ENCODE peak calls at places on chromosomes 16 and 17, in seven cellular contexts. One of them, this sample, is unnamed.
A peak's percentile ranks its signal among the peaks of the same experiment; 100 is the strongest.

GRCh38 chr16:78364501-78364900 is 265.0 kb downstream of the WWOX start:
- DNase-seq in left ventricle myocardium inferior: no peak
- DNase-seq in C1 segment of cervical spinal cord: no peak
- DNase-seq in T-helper 9 cell: no peak
- DNase-seq in neuronal stem cell: no peak
- DNase-seq in ELR: no peak
- DNase-seq in NCI-H345: no peak
- DNase-seq in this sample: no peak

GRCh38 chr17:77281024-77281903 is 140.5 kb downstream of the SEC14L1 start:
- DNase-seq in NCI-H345: peak; percentile 85
- DNase-seq in left ventricle myocardium inferior: peak; percentile 43
- DNase-seq in ELR: peak; percentile 65
- DNase-seq in C1 segment of cervical spinal cord: no peak
- DNase-seq in neuronal stem cell: peak; percentile 60
- DNase-seq in T-helper 9 cell: peak; percentile 66
- DNase-seq in this sample: peak; percentile 76

GRCh38 chr16:180101-180920 is at the start of gene HBQ1:
- DNase-seq in neuronal stem cell: peak; percentile 31
- DNase-seq in left ventricle myocardium inferior: peak; percentile 17
- DNase-seq in T-helper 9 cell: no peak
- DNase-seq in ELR: peak; percentile 11
- DNase-seq in NCI-H345: peak; percentile 28
- DNase-seq in C1 segment of cervical spinal cord: no peak
- DNase-seq in this sample: peak; percentile 51

GRCh38 chr16:54245788-54246453 is 40.7 kb downstream of the IRX3 start:
- DNase-seq in NCI-H345: no peak
- DNase-seq in ELR: no peak
- DNase-seq in C1 segment of cervical spinal cord: no peak
- DNase-seq in left ventricle myocardium inferior: no peak
- DNase-seq in neuronal stem cell: no peak
- DNase-seq in T-helper 9 cell: no peak
- DNase-seq in this sample: no peak

GRCh38 chr16:12627394-12627793 is 176.3 kb downstream of the CPPED1 start:
- DNase-seq in neuronal stem cell: no peak
- DNase-seq in T-helper 9 cell: no peak
- DNase-seq in NCI-H345: no peak
- DNase-seq in C1 segment of cervical spinal cord: no peak
- DNase-seq in left ventricle myocardium inferior: no peak
- DNase-seq in ELR: no peak
- DNase-seq in this sample: no peak

GRCh38 chr17:17900615-17901520 is 64.1 kb upstream of the SREBF1 start:
- DNase-seq in C1 segment of cervical spinal cord: peak; percentile 39
- DNase-seq in T-helper 9 cell: no peak
- DNase-seq in ELR: peak; percentile 93
- DNase-seq in left ventricle myocardium inferior: peak; percentile 81
- DNase-seq in NCI-H345: no peak
- DNase-seq in neuronal stem cell: no peak
- DNase-seq in this sample: peak; percentile 42

GRCh38 chr17:18176152-18176551 is 7.5 kb upstream of the ALKBH5 start:
- DNase-seq in ELR: no peak
- DNase-seq in T-helper 9 cell: no peak
- DNase-seq in left ventricle myocardium inferior: no peak
- DNase-seq in C1 segment of cervical spinal cord: no peak
- DNase-seq in NCI-H345: no peak
- DNase-seq in neuronal stem cell: no peak
- DNase-seq in this sample: no peak

GRCh38 chr16:27925612-27926011 is 137.9 kb downstream of the GSG1L start:
- DNase-seq in C1 segment of cervical spinal cord: no peak
- DNase-seq in left ventricle myocardium inferior: no peak
- DNase-seq in ELR: no peak
- DNase-seq in neuronal stem cell: no peak
- DNase-seq in NCI-H345: peak; percentile 5
- DNase-seq in T-helper 9 cell: no peak
- DNase-seq in this sample: no peak

GRCh38 chr16:2432801-2433505 is 3.7 kb downstream of the CCNF start:
- DNase-seq in NCI-H345: no peak
- DNase-seq in left ventricle myocardium inferior: no peak
- DNase-seq in neuronal stem cell: no peak
- DNase-seq in ELR: peak; percentile 29
- DNase-seq in C1 segment of cervical spinal cord: no peak
- DNase-seq in T-helper 9 cell: no peak
- DNase-seq in this sample: no peak

GRCh38 chr17:47317119-47317518 is 6.6 kb upstream of the EFCAB13 start:
- DNase-seq in NCI-H345: no peak
- DNase-seq in C1 segment of cervical spinal cord: no peak
- DNase-seq in left ventricle myocardium inferior: no peak
- DNase-seq in T-helper 9 cell: no peak
- DNase-seq in neuronal stem cell: no peak
- DNase-seq in ELR: no peak
- DNase-seq in this sample: no peak

GRCh38 chr17:14201595-14201994 is 35.1 kb downstream of the CDRT15 start:
- DNase-seq in NCI-H345: no peak
- DNase-seq in T-helper 9 cell: peak; percentile 50
- DNase-seq in neuronal stem cell: no peak
- DNase-seq in ELR: no peak
- DNase-seq in C1 segment of cervical spinal cord: no peak
- DNase-seq in left ventricle myocardium inferior: no peak
- DNase-seq in this sample: no peak

GRCh38 chr17:48990882-48991357 is 6.3 kb upstream of the IGF2BP1 start:
- DNase-seq in left ventricle myocardium inferior: no peak
- DNase-seq in C1 segment of cervical spinal cord: no peak
- DNase-seq in T-helper 9 cell: no peak
- DNase-seq in neuronal stem cell: no peak
- DNase-seq in NCI-H345: no peak
- DNase-seq in ELR: no peak
- DNase-seq in this sample: no peak

GRCh38 chr17:40209404-40210093 is 9.6 kb upstream of the WIPF2 start:
- DNase-seq in ELR: no peak
- DNase-seq in T-helper 9 cell: no peak
- DNase-seq in left ventricle myocardium inferior: no peak
- DNase-seq in C1 segment of cervical spinal cord: no peak
- DNase-seq in neuronal stem cell: no peak
- DNase-seq in NCI-H345: no peak
- DNase-seq in this sample: no peak

GRCh38 chr17:16639438-16639837 is 14.2 kb downstream of the ZNF624 start:
- DNase-seq in neuronal stem cell: no peak
- DNase-seq in left ventricle myocardium inferior: no peak
- DNase-seq in T-helper 9 cell: no peak
- DNase-seq in ELR: no peak
- DNase-seq in NCI-H345: no peak
- DNase-seq in C1 segment of cervical spinal cord: no peak
- DNase-seq in this sample: no peak

GRCh38 chr17:79048826-79049755 is 25.1 kb downstream of the C1QTNF1 start:
- DNase-seq in neuronal stem cell: no peak
- DNase-seq in left ventricle myocardium inferior: no peak
- DNase-seq in NCI-H345: no peak
- DNase-seq in ELR: no peak
- DNase-seq in C1 segment of cervical spinal cord: no peak
- DNase-seq in T-helper 9 cell: no peak
- DNase-seq in this sample: no peak

GRCh38 chr17:29291163-29291752 is 2.7 kb downstream of the NUFIP2 start:
- DNase-seq in left ventricle myocardium inferior: no peak
- DNase-seq in C1 segment of cervical spinal cord: peak; percentile 13
- DNase-seq in T-helper 9 cell: no peak
- DNase-seq in ELR: peak; percentile 84
- DNase-seq in neuronal stem cell: peak; percentile 48
- DNase-seq in NCI-H345: peak; percentile 58
- DNase-seq in this sample: peak; percentile 65

GRCh38 chr16:70784692-70785317 is 16.2 kb downstream of the VAC14 start:
- DNase-seq in ELR: no peak
- DNase-seq in NCI-H345: no peak
- DNase-seq in neuronal stem cell: no peak
- DNase-seq in left ventricle myocardium inferior: no peak
- DNase-seq in C1 segment of cervical spinal cord: no peak
- DNase-seq in T-helper 9 cell: no peak
- DNase-seq in this sample: no peak

GRCh38 chr17:21549107-21549687 is 143.1 kb upstream of the KCNJ18 start:
- DNase-seq in T-helper 9 cell: no peak
- DNase-seq in left ventricle myocardium inferior: no peak
- DNase-seq in C1 segment of cervical spinal cord: no peak
- DNase-seq in ELR: peak; percentile 83
- DNase-seq in NCI-H345: no peak
- DNase-seq in neuronal stem cell: no peak
- DNase-seq in this sample: no peak

GRCh38 chr17:40615295-40615988 is 32.2 kb downstream of the SMARCE1 start:
- DNase-seq in ELR: peak; percentile 60
- DNase-seq in NCI-H345: peak; percentile 16
- DNase-seq in T-helper 9 cell: no peak
- DNase-seq in left ventricle myocardium inferior: no peak
- DNase-seq in neuronal stem cell: peak; percentile 18
- DNase-seq in C1 segment of cervical spinal cord: no peak
- DNase-seq in this sample: peak; percentile 53

GRCh38 chr17:70588003-70588402 is 418.7 kb downstream of the KCNJ2 start:
- DNase-seq in neuronal stem cell: no peak
- DNase-seq in C1 segment of cervical spinal cord: no peak
- DNase-seq in NCI-H345: no peak
- DNase-seq in T-helper 9 cell: no peak
- DNase-seq in ELR: peak; percentile 35
- DNase-seq in left ventricle myocardium inferior: no peak
- DNase-seq in this sample: no peak

GRCh38 chr16:78709137-78709871 is 609.9 kb downstream of the WWOX start:
- DNase-seq in T-helper 9 cell: no peak
- DNase-seq in neuronal stem cell: peak; percentile 92
- DNase-seq in C1 segment of cervical spinal cord: no peak
- DNase-seq in left ventricle myocardium inferior: no peak
- DNase-seq in NCI-H345: no peak
- DNase-seq in ELR: no peak
- DNase-seq in this sample: no peak

GRCh38 chr17:44209786-44210341 is 9.6 kb downstream of the UBTF start:
- DNase-seq in NCI-H345: no peak
- DNase-seq in left ventricle myocardium inferior: no peak
- DNase-seq in C1 segment of cervical spinal cord: no peak
- DNase-seq in T-helper 9 cell: no peak
- DNase-seq in ELR: peak; percentile 67
- DNase-seq in neuronal stem cell: no peak
- DNase-seq in this sample: no peak

GRCh38 chr16:23683487-23683886 is 4.8 kb downstream of the PLK1 start:
- DNase-seq in T-helper 9 cell: no peak
- DNase-seq in ELR: no peak
- DNase-seq in NCI-H345: no peak
- DNase-seq in neuronal stem cell: no peak
- DNase-seq in left ventricle myocardium inferior: no peak
- DNase-seq in C1 segment of cervical spinal cord: no peak
- DNase-seq in this sample: no peak

GRCh38 chr17:57966875-57967274 is 11.7 kb upstream of the CUEDC1 start:
- DNase-seq in left ventricle myocardium inferior: no peak
- DNase-seq in ELR: no peak
- DNase-seq in C1 segment of cervical spinal cord: no peak
- DNase-seq in T-helper 9 cell: no peak
- DNase-seq in NCI-H345: no peak
- DNase-seq in neuronal stem cell: no peak
- DNase-seq in this sample: no peak

GRCh38 chr16:79912592-79913310 is 312.2 kb upstream of the MAF start:
- DNase-seq in neuronal stem cell: no peak
- DNase-seq in left ventricle myocardium inferior: no peak
- DNase-seq in ELR: no peak
- DNase-seq in NCI-H345: no peak
- DNase-seq in C1 segment of cervical spinal cord: no peak
- DNase-seq in T-helper 9 cell: no peak
- DNase-seq in this sample: no peak

GRCh38 chr17:62753562-62753961 is 54.6 kb downstream of the MARCHF10 start:
- DNase-seq in C1 segment of cervical spinal cord: no peak
- DNase-seq in neuronal stem cell: no peak
- DNase-seq in T-helper 9 cell: no peak
- DNase-seq in ELR: no peak
- DNase-seq in NCI-H345: no peak
- DNase-seq in left ventricle myocardium inferior: no peak
- DNase-seq in this sample: no peak

GRCh38 chr17:386145-386876 is 33.7 kb upstream of the RPH3AL start:
- DNase-seq in T-helper 9 cell: peak; percentile 60
- DNase-seq in left ventricle myocardium inferior: peak; percentile 84
- DNase-seq in NCI-H345: peak; percentile 14
- DNase-seq in C1 segment of cervical spinal cord: peak; percentile 4
- DNase-seq in neuronal stem cell: peak; percentile 77
- DNase-seq in ELR: peak; percentile 62
- DNase-seq in this sample: peak; percentile 56

GRCh38 chr16:29811896-29812665 is at the start of gene PRRT2:
- DNase-seq in NCI-H345: peak; percentile 72
- DNase-seq in T-helper 9 cell: peak; percentile 46
- DNase-seq in left ventricle myocardium inferior: peak; percentile 72
- DNase-seq in C1 segment of cervical spinal cord: no peak
- DNase-seq in neuronal stem cell: peak; percentile 87
- DNase-seq in ELR: peak; percentile 61
- DNase-seq in this sample: peak; percentile 24

GRCh38 chr16:80585764-80586163 is 45.0 kb downstream of the DYNLRB2 start:
- DNase-seq in ELR: no peak
- DNase-seq in neuronal stem cell: no peak
- DNase-seq in C1 segment of cervical spinal cord: no peak
- DNase-seq in T-helper 9 cell: no peak
- DNase-seq in left ventricle myocardium inferior: no peak
- DNase-seq in NCI-H345: no peak
- DNase-seq in this sample: no peak

GRCh38 chr17:56108811-56109284 is 44.4 kb upstream of the ANKFN1 start:
- DNase-seq in ELR: no peak
- DNase-seq in C1 segment of cervical spinal cord: no peak
- DNase-seq in neuronal stem cell: no peak
- DNase-seq in NCI-H345: no peak
- DNase-seq in T-helper 9 cell: no peak
- DNase-seq in left ventricle myocardium inferior: no peak
- DNase-seq in this sample: no peak

GRCh38 chr16:86991679-86992078 is 325.5 kb downstream of the C16orf95 start:
- DNase-seq in left ventricle myocardium inferior: no peak
- DNase-seq in T-helper 9 cell: no peak
- DNase-seq in ELR: peak; percentile 85
- DNase-seq in C1 segment of cervical spinal cord: no peak
- DNase-seq in NCI-H345: no peak
- DNase-seq in neuronal stem cell: no peak
- DNase-seq in this sample: no peak

GRCh38 chr16:11734025-11734652 is 8.5 kb downstream of the TXNDC11 start:
- DNase-seq in NCI-H345: no peak
- DNase-seq in neuronal stem cell: no peak
- DNase-seq in left ventricle myocardium inferior: peak; percentile 21
- DNase-seq in T-helper 9 cell: no peak
- DNase-seq in ELR: no peak
- DNase-seq in C1 segment of cervical spinal cord: no peak
- DNase-seq in this sample: no peak

GRCh38 chr17:6753006-6753445 is 2.8 kb upstream of the XAF1 start:
- DNase-seq in T-helper 9 cell: no peak
- DNase-seq in NCI-H345: no peak
- DNase-seq in ELR: peak; percentile 84
- DNase-seq in left ventricle myocardium inferior: peak; percentile 66
- DNase-seq in neuronal stem cell: peak; percentile 32
- DNase-seq in C1 segment of cervical spinal cord: peak; percentile 13
- DNase-seq in this sample: peak; percentile 40

GRCh38 chr17:40664582-40665333 is at the start of gene KRT222:
- DNase-seq in neuronal stem cell: no peak
- DNase-seq in ELR: peak; percentile 21
- DNase-seq in C1 segment of cervical spinal cord: no peak
- DNase-seq in T-helper 9 cell: no peak
- DNase-seq in NCI-H345: no peak
- DNase-seq in left ventricle myocardium inferior: no peak
- DNase-seq in this sample: no peak

GRCh38 chr17:47335101-47335936 is 11.6 kb downstream of the EFCAB13 start:
- DNase-seq in neuronal stem cell: no peak
- DNase-seq in left ventricle myocardium inferior: no peak
- DNase-seq in NCI-H345: no peak
- DNase-seq in ELR: no peak
- DNase-seq in T-helper 9 cell: no peak
- DNase-seq in C1 segment of cervical spinal cord: no peak
- DNase-seq in this sample: no peak

GRCh38 chr16:78069913-78070312 is 29.5 kb upstream of the WWOX start:
- DNase-seq in ELR: no peak
- DNase-seq in C1 segment of cervical spinal cord: no peak
- DNase-seq in left ventricle myocardium inferior: no peak
- DNase-seq in T-helper 9 cell: no peak
- DNase-seq in NCI-H345: no peak
- DNase-seq in neuronal stem cell: no peak
- DNase-seq in this sample: no peak

GRCh38 chr17:4945944-4946280 is 2.4 kb downstream of the PFN1 start:
- DNase-seq in NCI-H345: no peak
- DNase-seq in T-helper 9 cell: no peak
- DNase-seq in left ventricle myocardium inferior: no peak
- DNase-seq in ELR: peak; percentile 44
- DNase-seq in C1 segment of cervical spinal cord: no peak
- DNase-seq in neuronal stem cell: no peak
- DNase-seq in this sample: no peak

GRCh38 chr17:29369831-29370735 is 20.1 kb upstream of the TAOK1 start:
- DNase-seq in left ventricle myocardium inferior: peak; percentile 28
- DNase-seq in ELR: peak; percentile 88
- DNase-seq in NCI-H345: peak; percentile 65
- DNase-seq in T-helper 9 cell: peak; percentile 12
- DNase-seq in C1 segment of cervical spinal cord: peak; percentile 78
- DNase-seq in neuronal stem cell: peak; percentile 67
- DNase-seq in this sample: peak; percentile 67

This sample was measured in SHP77.